ENCODE peak calls at places on chromosomes 6 and 20, in five cellular contexts. U is left lung; N is CD8-positive, alpha-beta memory T cell; M is fibroblast of lung; Y is breast epithelium. F is an unnamed sample. For H3K27me3, the result is how much of the 10 kb centered on the place peaks cover.

GRCh38 chr6:117298941-117299340 is 33.6 kb downstream of the VGLL2 start:
- DNase-seq in U (no peak), Y (no peak), N (no peak), M (no peak), F (no peak)

GRCh38 chr20:4811661-4812181 is 90.0 kb downstream of the PRND start:
- DNase-seq in U (peak), Y (no peak), N (peak), M (no peak), F (no peak)

GRCh38 chr6:131387706-131388455 is 185.1 kb upstream of the ARG1 start:
- DNase-seq in U (no peak), N (no peak), Y (no peak), M (peak), F (no peak)

GRCh38 chr20:51128198-51128597 is 105.3 kb upstream of the KCNG1 start:
- DNase-seq in U (no peak), Y (no peak), M (peak), N (no peak), F (no peak)

GRCh38 chr20:37288091-37288490 is 1.4 kb upstream of the MANBAL start:
- DNase-seq in Y (no peak), U (no peak), N (no peak), M (no peak), F (no peak)

GRCh38 chr6:33886673-33887144 is 82.9 kb upstream of the MLN start:
- DNase-seq in N (no peak), M (peak), U (peak), Y (no peak), F (no peak)

GRCh38 chr20:50733644-50734349 is 2.4 kb downstream of the PARD6B start:
- DNase-seq in U (no peak), Y (no peak), M (no peak), N (no peak), F (no peak)

GRCh38 chr6:8177721-8178120 is 75.4 kb upstream of the EEF1E1 start:
- DNase-seq in M (peak), U (no peak), N (no peak), Y (no peak), F (no peak)

GRCh38 chr6:39543117-39543516 is 182.1 kb downstream of the KIF6 start:
- DNase-seq in Y (no peak), N (no peak), M (peak), U (no peak), F (no peak)

GRCh38 chr20:58071991-58072390 is 156.5 kb downstream of the ANKRD60 start:
- DNase-seq in N (no peak), M (no peak), U (no peak), Y (no peak), F (no peak)

GRCh38 chr6:157163434-157164159 is 159.7 kb downstream of the TMEM242 start:
- DNase-seq in M (no peak), N (no peak), Y (no peak), U (no peak), F (no peak)

GRCh38 chr20:46176744-46177378 is 58.7 kb downstream of the CD40 start:
- DNase-seq in N (no peak), M (no peak), U (no peak), Y (no peak), F (no peak)

GRCh38 chr6:154474636-154475428 is 35.7 kb downstream of the CNKSR3 start:
- DNase-seq in U (no peak), N (no peak), Y (no peak), M (peak), F (no peak)

GRCh38 chr6:38566295-38566694 is 73.4 kb downstream of the BTBD9 start:
- DNase-seq in M (no peak), U (no peak), N (no peak), Y (no peak), F (no peak)

GRCh38 chr20:33333616-33334015 is 50.6 kb downstream of the BPIFB1 start:
- DNase-seq in N (no peak), U (no peak), Y (no peak), M (no peak), F (no peak)
- H3K27me3 ChIP-seq in N (under half), U (under half), Y (under half), M (under half), F (half or more)

DNA sequence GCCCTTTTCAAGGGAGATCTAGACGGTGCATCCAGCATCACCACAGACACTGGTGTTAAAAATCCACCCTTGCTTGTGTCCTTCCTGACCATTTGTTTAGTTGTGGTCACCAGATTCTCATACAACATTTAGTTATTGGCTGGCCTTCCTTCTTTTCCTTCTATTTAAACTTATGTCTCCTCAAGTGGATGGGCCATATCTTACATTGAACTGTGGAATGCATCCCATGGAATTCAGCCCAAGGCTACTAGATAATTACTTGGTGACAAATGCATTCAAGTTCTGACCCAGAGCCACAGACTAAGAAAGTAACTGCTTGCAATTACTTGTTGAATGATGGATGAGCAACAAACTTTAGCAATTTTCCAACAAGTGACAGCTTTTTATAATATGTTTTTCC is 198.9 kb upstream of the SSTR4 start:
- DNase-seq in U (no peak), Y (no peak), M (no peak), N (no peak), F (no peak)
- H3K27me3 ChIP-seq in U (under half), Y (under half), M (under half), N (under half), F (under half)

GRCh38 chr6:56753801-56754200 is 111.1 kb upstream of the DST start:
- DNase-seq in N (no peak), Y (no peak), M (no peak), U (no peak), F (peak)
- H3K27me3 ChIP-seq in N (under half), Y (under half), M (under half), U (under half), F (under half)

GRCh38 chr6:159232751-159233150 is 63.6 kb downstream of the FNDC1 start:
- DNase-seq in M (no peak), N (no peak), U (no peak), Y (no peak), F (no peak)

GRCh38 chr6:159233365-159234101 is 64.3 kb downstream of the FNDC1 start:
- DNase-seq in N (no peak), M (no peak), Y (no peak), U (no peak), F (no peak)

GRCh38 chr6:159232106-159232645 is 63.0 kb downstream of the FNDC1 start:
- DNase-seq in N (no peak), U (no peak), M (no peak), Y (no peak), F (no peak)

GRCh38 chr6:159234102-159234553 is 64.9 kb downstream of the FNDC1 start:
- DNase-seq in Y (no peak), U (no peak), M (no peak), N (no peak), F (no peak)

GRCh38 chr6:159229526-159229925 is 60.3 kb downstream of the FNDC1 start:
- DNase-seq in Y (no peak), N (no peak), M (no peak), U (no peak), F (no peak)
- H3K27me3 ChIP-seq in Y (under half), N (under half), M (under half), U (under half), F (under half)

DNA sequence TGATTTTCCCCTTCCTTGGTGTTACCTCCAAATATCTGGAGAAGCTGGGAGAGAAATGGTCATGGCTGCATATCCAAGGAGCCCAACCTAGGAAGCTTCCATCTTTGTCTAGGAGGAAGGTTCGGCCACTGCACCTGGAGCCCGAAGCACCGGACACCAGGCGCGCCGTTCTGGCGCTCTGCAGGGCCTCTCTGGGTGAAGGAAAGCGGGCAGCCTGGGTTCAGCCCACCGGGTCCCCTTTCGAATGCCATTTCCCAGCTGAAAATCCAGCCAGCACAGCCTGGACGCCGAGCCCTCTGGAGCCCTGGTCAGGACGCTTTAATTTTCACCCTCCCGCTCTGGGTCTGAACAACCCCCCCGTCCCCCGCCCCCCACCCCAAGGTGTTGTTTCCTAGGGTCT is 1.2 kb downstream of the LINC00237 start:
- DNase-seq in N (no peak), M (no peak), Y (no peak), U (no peak), F (no peak)
- H3K27me3 ChIP-seq in N (half or more), M (half or more), Y (under half), U (half or more), F (half or more)

GRCh38 chr6:111530218-111530617 is 47.2 kb upstream of the REV3L start:
- DNase-seq in M (no peak), U (no peak), Y (no peak), N (no peak), F (no peak)
- H3K27me3 ChIP-seq in M (under half), U (under half), Y (under half), N (under half), F (under half)

DNA sequence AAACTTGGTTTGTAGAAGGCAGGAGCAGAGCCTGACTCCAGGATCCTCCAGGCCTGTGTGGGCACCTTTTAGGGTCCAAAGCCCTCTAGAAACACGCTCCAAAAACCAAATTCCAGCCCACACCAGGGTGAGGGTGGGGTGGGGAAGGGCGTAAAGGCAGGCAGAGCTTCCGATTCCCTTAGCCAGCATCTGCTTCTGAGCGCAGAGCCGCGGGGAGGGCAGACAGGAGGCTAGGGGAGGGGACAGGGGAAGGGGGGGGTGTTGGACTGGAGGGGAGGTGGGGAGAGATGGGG is 21.7 kb upstream of the FRMD1 start:
- DNase-seq in M (no peak), N (no peak), Y (no peak), U (no peak), F (no peak)
- H3K27me3 ChIP-seq in M (under half), N (under half), Y (under half), U (half or more), F (under half)

DNA sequence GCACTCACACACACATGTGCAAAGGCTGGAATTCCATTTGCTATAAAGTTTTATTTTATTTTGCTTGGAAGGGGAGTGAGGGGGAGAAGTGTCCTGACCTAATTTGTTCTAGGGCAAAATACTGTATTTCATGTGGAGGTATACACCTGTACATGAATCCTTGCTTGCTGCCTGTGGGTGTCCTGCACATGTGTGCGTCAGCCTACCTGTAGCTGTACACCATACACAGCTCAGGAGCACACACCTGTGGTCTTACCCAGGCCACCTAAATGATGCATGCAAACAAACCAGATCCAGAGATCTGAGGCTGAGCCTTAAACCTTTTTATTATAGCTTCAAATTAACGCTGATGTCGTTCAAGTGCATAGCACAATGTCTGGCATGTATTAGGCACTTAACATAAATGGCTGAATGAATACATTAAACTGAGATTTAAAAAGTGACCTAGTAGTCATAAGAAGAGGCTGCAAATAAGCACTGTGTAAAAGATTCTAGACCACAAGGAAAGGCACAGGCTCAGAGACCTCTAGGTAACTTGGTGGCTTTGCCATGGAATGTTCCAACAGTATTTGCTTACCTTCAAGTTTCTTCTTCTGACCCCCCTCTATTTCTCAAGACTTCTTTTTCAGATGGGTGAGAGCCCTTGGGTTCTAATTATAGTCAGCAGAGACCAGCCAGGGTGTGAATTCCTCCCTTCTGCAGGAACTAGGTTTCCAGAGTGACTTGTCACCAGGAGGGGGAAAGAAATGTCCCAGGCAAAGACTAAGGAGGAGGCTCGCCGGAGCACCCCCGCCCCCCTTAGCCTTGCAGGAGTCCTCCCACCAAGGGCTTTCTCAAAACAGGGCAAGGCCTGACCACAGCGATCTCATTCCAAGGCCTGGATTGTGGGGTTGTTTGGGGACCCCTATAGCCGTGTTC is 13.4 kb downstream of the FOXC1 start:
- DNase-seq in U (no peak), M (no peak), N (no peak), Y (no peak), F (no peak)
- H3K27me3 ChIP-seq in U (half or more), M (under half), N (under half), Y (under half), F (under half)

DNA sequence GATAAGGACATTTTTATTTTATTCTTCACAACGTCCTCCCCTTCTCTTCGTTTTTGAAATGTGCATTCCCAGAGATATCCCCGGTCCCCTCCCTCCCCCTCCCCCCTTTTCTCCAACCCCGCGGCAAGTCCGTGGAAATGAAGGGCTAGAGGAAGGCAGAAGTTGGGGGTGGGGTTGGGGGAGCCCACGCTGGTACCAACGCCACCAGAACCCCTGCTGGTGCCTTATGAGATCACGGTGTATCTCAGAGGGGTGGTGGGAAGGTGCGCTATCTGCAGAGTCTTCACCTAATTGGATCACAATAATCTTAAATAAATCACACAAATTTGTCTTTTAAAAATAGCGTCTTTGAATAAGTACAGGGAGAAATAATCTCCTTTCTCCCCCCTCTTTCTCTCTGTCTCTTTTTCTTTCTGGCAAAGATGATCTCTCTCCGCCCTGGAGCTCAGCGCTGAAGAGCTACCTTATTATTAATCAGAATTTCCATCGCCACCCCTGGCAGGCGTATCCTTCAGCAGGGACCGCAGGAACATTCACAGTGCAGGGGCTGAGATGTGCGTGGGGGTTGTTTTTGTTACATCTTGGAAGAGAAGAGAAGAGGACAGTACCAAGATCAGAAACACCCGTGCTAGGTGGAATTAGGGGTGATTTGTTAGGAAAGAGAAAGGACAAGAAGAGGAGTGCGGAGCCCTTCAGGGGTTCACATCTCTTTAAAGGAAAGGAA is 924 bp downstream of the CLVS2 start:
- DNase-seq in Y (no peak), N (no peak), U (no peak), M (no peak), F (no peak)
- H3K27me3 ChIP-seq in Y (under half), N (under half), U (half or more), M (under half), F (under half)

F was measured in MM.1S.